ENCODE peak calls at places on chromosome 13, in nine cellular contexts. F is CD8-positive, alpha-beta memory T cell; W is mammary epithelial cell; A is tibial nerve; Y is cardiac muscle cell; C is thyroid gland; R is left ventricle myocardium inferior; U is adrenal gland; N is uterus. K is an unnamed sample.

GRCh38 chr13:50682002-50682401 is 161.5 kb downstream of the DLEU7 start:
- DNase-seq in Y (no peak), U (no peak), F (no peak), A (no peak), C (no peak), W (no peak), N (no peak), R (no peak), K (no peak)

GRCh38 chr13:25777509-25777908 is 274.3 kb downstream of the SHISA2 start:
- DNase-seq in C (no peak), F (no peak), Y (no peak), A (no peak), N (no peak), U (no peak), R (no peak), W (no peak), K (no peak)

GRCh38 chr13:97946951-97947588 is 6.4 kb upstream of the IPO5 start:
- DNase-seq in F (no peak), C (no peak), W (peak; percentile 71), N (no peak), U (no peak), Y (no peak), R (no peak), A (no peak), K (peak; percentile 31)

GRCh38 chr13:100234524-100235136 is 145.7 kb downstream of the PCCA start:
- DNase-seq in W (no peak), F (no peak), N (no peak), R (no peak), U (no peak), Y (no peak), C (no peak), A (no peak), K (no peak)

GRCh38 chr13:59061621-59062020 is 1102.1 kb downstream of the DIAPH3 start:
- DNase-seq in Y (no peak), N (no peak), U (no peak), C (no peak), F (no peak), W (no peak), R (no peak), A (no peak), K (no peak)

GRCh38 chr13:50320297-50320862 is 305.1 kb downstream of the KCNRG start:
- DNase-seq in A (no peak), R (no peak), N (no peak), Y (no peak), C (no peak), U (no peak), W (peak; percentile 40), F (no peak), K (no peak)

GRCh38 chr13:106033634-106034033 is 501.8 kb downstream of the EFNB2 start:
- DNase-seq in U (no peak), Y (no peak), F (no peak), R (no peak), W (no peak), A (no peak), N (no peak), C (no peak), K (no peak)

GRCh38 chr13:25738797-25739196 is 313.0 kb downstream of the SHISA2 start:
- DNase-seq in R (no peak), N (no peak), A (no peak), C (no peak), U (no peak), W (no peak), Y (no peak), F (no peak), K (no peak)

DNA sequence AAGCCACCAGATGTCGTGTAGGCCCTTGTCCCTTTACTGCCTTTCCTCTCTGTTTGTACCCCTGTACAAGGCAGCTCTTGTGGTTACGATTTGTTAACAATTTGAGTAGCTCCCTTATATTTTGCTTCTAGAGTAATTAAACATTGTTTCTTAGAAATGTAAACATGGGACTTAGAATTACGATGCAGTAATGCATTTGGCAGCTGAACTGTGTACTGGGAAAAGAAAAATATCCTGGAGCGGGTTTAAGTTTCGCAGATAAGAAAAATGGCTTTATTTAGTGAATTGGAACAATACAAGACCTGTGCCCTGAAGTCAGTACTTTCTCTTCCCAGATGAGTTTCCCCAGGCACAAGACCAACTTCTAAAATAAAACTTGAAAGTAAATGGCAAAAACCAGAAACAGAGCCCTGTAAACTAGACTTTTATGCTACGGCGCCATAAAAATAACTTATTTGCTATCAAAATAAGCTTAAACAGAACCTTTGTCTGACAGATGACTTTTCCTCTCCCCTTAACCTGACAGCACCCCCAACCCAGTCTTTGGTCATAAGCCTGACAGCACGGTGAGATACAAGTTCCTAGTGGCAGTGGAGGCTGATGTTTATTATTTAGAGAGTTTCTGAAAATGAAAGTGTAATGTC is 63.0 kb downstream of the LRCH1 start:
- DNase-seq in Y (no peak), F (no peak), W (no peak), R (no peak), N (peak; percentile 66), C (no peak), A (no peak), U (no peak), K (no peak)
- H3K27ac ChIP-seq in Y (no peak overlapping the region), F (no peak overlapping the region), W (no peak overlapping the region), R (peak overlapping the region; percentile 82), N (peak overlapping the region; percentile 96), C (peak overlapping the region; percentile 44), A (peak overlapping the region; percentile 81), U (peak overlapping the region; percentile 27), K (no peak overlapping the region)

GRCh38 chr13:113855012-113855921 is 8.6 kb downstream of the GAS6 start:
- DNase-seq in W (no peak), Y (no peak), R (peak; percentile 52), U (no peak), A (no peak), N (no peak), C (no peak), F (no peak), K (no peak)
- H3K27ac ChIP-seq in W (no peak overlapping the region), Y (no peak overlapping the region), R (peak overlapping the region; percentile 82), U (no peak overlapping the region), A (no peak overlapping the region), N (peak overlapping the region; percentile 85), C (no peak overlapping the region), F (no peak overlapping the region), K (no peak overlapping the region)

GRCh38 chr13:49044849-49045248 is 69.1 kb downstream of the FNDC3A start:
- DNase-seq in N (no peak), C (no peak), A (no peak), W (no peak), F (no peak), R (no peak), Y (no peak), U (no peak), K (no peak)
- H3K27ac ChIP-seq in N (no peak overlapping the region), C (no peak overlapping the region), A (no peak overlapping the region), W (no peak overlapping the region), F (no peak overlapping the region), R (no peak overlapping the region), Y (no peak overlapping the region), U (no peak overlapping the region), K (no peak overlapping the region)

GRCh38 chr13:44694842-44695241 is 118.7 kb upstream of the TSC22D1 start:
- DNase-seq in F (no peak), A (no peak), W (no peak), R (no peak), C (no peak), U (no peak), N (no peak), Y (no peak), K (no peak)

GRCh38 chr13:44693156-44693826 is 117.2 kb upstream of the TSC22D1 start:
- DNase-seq in F (no peak), N (no peak), A (no peak), R (no peak), Y (no peak), W (no peak), U (no peak), C (no peak), K (no peak)

GRCh38 chr13:44697058-44697457 is 120.9 kb upstream of the TSC22D1 start:
- DNase-seq in Y (no peak), C (no peak), R (no peak), W (no peak), N (no peak), U (no peak), F (no peak), A (no peak), K (no peak)

GRCh38 chr13:44695520-44695919 is 119.4 kb upstream of the TSC22D1 start:
- DNase-seq in F (no peak), A (no peak), C (no peak), Y (no peak), N (no peak), R (no peak), U (no peak), W (no peak), K (no peak)

GRCh38 chr13:44698076-44698475 is 121.9 kb upstream of the TSC22D1 start:
- DNase-seq in W (no peak), A (no peak), Y (no peak), C (no peak), F (no peak), U (no peak), R (no peak), N (no peak), K (no peak)
- H3K27ac ChIP-seq in W (no peak overlapping the region), A (no peak overlapping the region), Y (no peak overlapping the region), C (no peak overlapping the region), F (no peak overlapping the region), U (no peak overlapping the region), R (no peak overlapping the region), N (no peak overlapping the region), K (no peak overlapping the region)

GRCh38 chr13:40148103-40148502 is 492.6 kb downstream of the COG6 start:
- DNase-seq in Y (no peak), C (no peak), U (no peak), F (no peak), W (no peak), A (no peak), R (no peak), N (no peak), K (no peak)
- H3K27ac ChIP-seq in Y (no peak overlapping the region), C (no peak overlapping the region), U (no peak overlapping the region), F (no peak overlapping the region), W (no peak overlapping the region), A (peak overlapping the region; percentile 85), R (no peak overlapping the region), N (peak overlapping the region; percentile 96), K (no peak overlapping the region)

GRCh38 chr13:29524176-29524575 is 71.3 kb downstream of the SLC7A1 start:
- DNase-seq in F (no peak), A (peak; percentile 34), C (no peak), Y (no peak), W (no peak), N (no peak), R (peak; percentile 79), U (no peak), K (no peak)
- H3K27ac ChIP-seq in F (no peak overlapping the region), A (peak overlapping the region; percentile 82), C (no peak overlapping the region), Y (no peak overlapping the region), W (no peak overlapping the region), N (no peak overlapping the region), R (peak overlapping the region; percentile 60), U (no peak overlapping the region), K (peak overlapping the region; percentile 13)

DNA sequence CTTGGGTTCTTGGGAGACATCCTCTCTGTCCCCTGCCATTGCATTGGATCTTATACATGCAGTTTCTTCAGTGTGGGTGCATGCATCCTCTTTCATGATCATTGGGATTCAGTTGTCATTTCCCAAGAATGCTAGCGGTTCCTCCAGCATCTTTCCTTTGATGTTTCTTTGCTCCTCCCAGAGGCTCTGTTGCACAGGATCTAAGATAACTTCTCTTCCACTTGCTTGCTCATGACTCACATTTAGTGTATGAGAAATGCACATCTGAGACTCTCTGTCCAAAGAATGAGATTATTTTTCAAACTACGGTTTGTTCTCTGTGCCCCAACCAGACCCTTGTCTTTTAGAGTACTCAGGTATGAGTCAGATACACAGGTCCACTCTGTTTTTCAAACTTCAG is 197.1 kb downstream of the NDFIP2 start:
- DNase-seq in N (no peak), R (no peak), C (no peak), W (peak; percentile 26), A (no peak), F (no peak), Y (no peak), U (no peak), K (no peak)
- H3K27ac ChIP-seq in N (no peak overlapping the region), R (no peak overlapping the region), C (no peak overlapping the region), W (no peak overlapping the region), A (no peak overlapping the region), F (no peak overlapping the region), Y (peak overlapping the region; percentile 7), U (no peak overlapping the region), K (no peak overlapping the region)

K was measured in epithelial cell of prostate.